ENCODE peak calls at places on chromosome 4, in four cellular contexts. One of them, this sample, is unnamed.

GRCh38 chr4:174069848-174070330 is 213.6 kb downstream of the FBXO8 start:
- DNase-seq in HepG2: no peak
- DNase-seq in HCT116: no peak
- DNase-seq in K562: no peak
- DNase-seq in this sample: no peak

GRCh38 chr4:102627831-102628523 is 126.8 kb downstream of the NFKB1 start:
- DNase-seq in HCT116: peak; percentile 22
- DNase-seq in K562: no peak
- DNase-seq in HepG2: no peak
- DNase-seq in this sample: no peak

GRCh38 chr4:156391297-156391653 is 437.6 kb upstream of the CTSO start:
- DNase-seq in K562: no peak
- DNase-seq in HCT116: no peak
- DNase-seq in HepG2: no peak
- DNase-seq in this sample: no peak

GRCh38 chr4:165813606-165814005 is 59.4 kb upstream of the TLL1 start:
- DNase-seq in HepG2: no peak
- DNase-seq in HCT116: no peak
- DNase-seq in K562: no peak
- DNase-seq in this sample: no peak

GRCh38 chr4:89664521-89664920 is 172.4 kb downstream of the SNCA start:
- DNase-seq in HCT116: no peak
- DNase-seq in HepG2: no peak
- DNase-seq in K562: no peak
- DNase-seq in this sample: no peak

GRCh38 chr4:82900016-82900334 is 560 bp upstream of the THAP9 start:
- DNase-seq in HCT116: no peak
- DNase-seq in HepG2: no peak
- DNase-seq in K562: peak; percentile 26
- DNase-seq in this sample: peak; percentile 32

GRCh38 chr4:26298198-26298950 is 22.4 kb upstream of the RBPJ start:
- DNase-seq in K562: no peak
- DNase-seq in HepG2: no peak
- DNase-seq in HCT116: no peak
- DNase-seq in this sample: no peak

GRCh38 chr4:1451106-1451751 is 45.0 kb upstream of the NKX1-1 start:
- DNase-seq in HCT116: no peak
- DNase-seq in HepG2: no peak
- DNase-seq in K562: no peak
- DNase-seq in this sample: no peak

GRCh38 chr4:154743683-154744340 is at the start of gene LRAT:
- DNase-seq in K562: peak; percentile 50
- DNase-seq in HepG2: no peak
- DNase-seq in HCT116: peak; percentile 54
- DNase-seq in this sample: no peak

GRCh38 chr4:84499065-84499982 is at the start of gene NKX6-1:
- DNase-seq in K562: peak; percentile 58
- DNase-seq in HepG2: no peak
- DNase-seq in HCT116: peak; percentile 87
- DNase-seq in this sample: peak; percentile 25

GRCh38 chr4:53489279-53489889 is 101.9 kb downstream of the LNX1 start:
- DNase-seq in K562: peak; percentile 46
- DNase-seq in HepG2: no peak
- DNase-seq in HCT116: no peak
- DNase-seq in this sample: no peak

GRCh38 chr4:15920723-15921591 is 17.6 kb downstream of the FGFBP1 start:
- DNase-seq in HCT116: peak; percentile 89
- DNase-seq in K562: no peak
- DNase-seq in HepG2: no peak
- DNase-seq in this sample: peak; percentile 79

GRCh38 chr4:72031868-72032619 is at the start of gene NPFFR2:
- DNase-seq in HCT116: no peak
- DNase-seq in HepG2: no peak
- DNase-seq in K562: no peak
- DNase-seq in this sample: no peak

GRCh38 chr4:159655547-159655946 is 552.7 kb downstream of the RAPGEF2 start:
- DNase-seq in HCT116: peak; percentile 16
- DNase-seq in HepG2: no peak
- DNase-seq in K562: no peak
- DNase-seq in this sample: no peak

GRCh38 chr4:11428161-11428700 is 463 bp downstream of the HS3ST1 start:
- DNase-seq in HepG2: no peak
- DNase-seq in K562: no peak
- DNase-seq in HCT116: no peak
- DNase-seq in this sample: no peak

GRCh38 chr4:33062155-33062554 is 2342.0 kb downstream of the PCDH7 start:
- DNase-seq in HepG2: no peak
- DNase-seq in K562: no peak
- DNase-seq in HCT116: no peak
- DNase-seq in this sample: no peak

GRCh38 chr4:145709843-145710242 is 29.9 kb downstream of the C4orf51 start:
- DNase-seq in HCT116: no peak
- DNase-seq in K562: no peak
- DNase-seq in HepG2: no peak
- DNase-seq in this sample: no peak

GRCh38 chr4:110621328-110621812 is 1.5 kb downstream of the PITX2 start:
- DNase-seq in HepG2: no peak
- DNase-seq in HCT116: no peak
- DNase-seq in K562: no peak
- DNase-seq in this sample: no peak

GRCh38 chr4:2406406-2406805 is 12.0 kb downstream of the ZFYVE28 start:
- DNase-seq in HepG2: no peak
- DNase-seq in K562: no peak
- DNase-seq in HCT116: no peak
- DNase-seq in this sample: no peak

GRCh38 chr4:10173039-10173753 is 56.6 kb upstream of the WDR1 start:
- DNase-seq in HCT116: no peak
- DNase-seq in HepG2: no peak
- DNase-seq in K562: peak; percentile 83
- DNase-seq in this sample: no peak

GRCh38 chr4:156598138-156598681 is 373.4 kb downstream of the PDGFC start:
- DNase-seq in HCT116: no peak
- DNase-seq in K562: no peak
- DNase-seq in HepG2: no peak
- DNase-seq in this sample: no peak

GRCh38 chr4:112859456-112860184 is 189.8 kb upstream of the ANK2 start:
- DNase-seq in HCT116: no peak
- DNase-seq in HepG2: no peak
- DNase-seq in K562: no peak
- DNase-seq in this sample: no peak

GRCh38 chr4:128844931-128845330 is 35.4 kb downstream of the JADE1 start:
- DNase-seq in HepG2: peak; percentile 33
- DNase-seq in HCT116: no peak
- DNase-seq in K562: no peak
- DNase-seq in this sample: no peak

GRCh38 chr4:150337709-150338108 is 244.2 kb upstream of the MAB21L2 start:
- DNase-seq in HepG2: no peak
- DNase-seq in HCT116: no peak
- DNase-seq in K562: no peak
- DNase-seq in this sample: no peak

GRCh38 chr4:150852237-150852636 is 162.8 kb downstream of the LRBA start:
- DNase-seq in HepG2: no peak
- DNase-seq in HCT116: no peak
- DNase-seq in K562: no peak
- DNase-seq in this sample: no peak

GRCh38 chr4:150238591-150238990 is 160.3 kb downstream of the DCLK2 start:
- DNase-seq in K562: no peak
- DNase-seq in HepG2: no peak
- DNase-seq in HCT116: no peak
- DNase-seq in this sample: no peak

GRCh38 chr4:126592088-126592487 is 1040.7 kb upstream of the INTU start:
- DNase-seq in HCT116: no peak
- DNase-seq in HepG2: no peak
- DNase-seq in K562: peak; percentile 20
- DNase-seq in this sample: no peak

GRCh38 chr4:1200425-1201035 is 28.1 kb upstream of the SPON2 start:
- DNase-seq in K562: peak; percentile 41
- DNase-seq in HepG2: no peak
- DNase-seq in HCT116: no peak
- DNase-seq in this sample: no peak

GRCh38 chr4:185201983-185202962 is 1.5 kb downstream of the CFAP97 start:
- DNase-seq in HepG2: peak; percentile 94
- DNase-seq in K562: peak; percentile 54
- DNase-seq in HCT116: no peak
- DNase-seq in this sample: no peak

GRCh38 chr4:25180524-25181131 is 20.4 kb upstream of the SEPSECS start:
- DNase-seq in K562: peak; percentile 51
- DNase-seq in HCT116: peak; percentile 32
- DNase-seq in HepG2: peak; percentile 56
- DNase-seq in this sample: no peak
- TF ChIP-seq TCF7L2 in K562: no peak
- TF ChIP-seq TCF7L2 in HCT116: no peak
- TF ChIP-seq TCF7L2 in HepG2: no peak
- TF ChIP-seq TCF7L2 in this sample: no peak

DNA sequence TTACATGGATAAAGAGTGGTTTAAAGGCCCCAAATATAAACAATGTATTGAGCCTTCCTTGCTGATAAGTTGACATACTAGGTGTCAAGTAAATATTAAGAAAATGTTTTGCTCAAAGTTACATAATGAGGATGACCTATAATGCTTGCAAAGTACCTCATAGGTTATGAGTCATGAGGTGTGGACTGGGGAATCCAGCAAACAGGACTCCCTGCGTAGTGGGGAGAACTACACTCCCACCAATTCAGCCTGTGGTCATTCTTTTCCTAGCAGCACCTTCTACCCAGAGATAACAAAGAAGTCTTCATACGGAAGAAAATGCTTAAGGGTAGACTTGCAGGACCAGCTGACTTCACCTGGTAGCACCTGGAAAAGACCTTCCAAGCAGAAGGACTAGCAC is 418.9 kb upstream of the CPEB2 start:
- DNase-seq in HCT116: no peak
- DNase-seq in K562: no peak
- DNase-seq in HepG2: no peak
- DNase-seq in this sample: no peak
- H3K4me1 ChIP-seq in HCT116: no peaks in the 10 kb centered on the region
- H3K4me1 ChIP-seq in K562: no peaks in the 10 kb centered on the region
- H3K4me1 ChIP-seq in HepG2: no peaks in the 10 kb centered on the region
- H3K4me1 ChIP-seq in this sample: no peaks in the 10 kb centered on the region

DNA sequence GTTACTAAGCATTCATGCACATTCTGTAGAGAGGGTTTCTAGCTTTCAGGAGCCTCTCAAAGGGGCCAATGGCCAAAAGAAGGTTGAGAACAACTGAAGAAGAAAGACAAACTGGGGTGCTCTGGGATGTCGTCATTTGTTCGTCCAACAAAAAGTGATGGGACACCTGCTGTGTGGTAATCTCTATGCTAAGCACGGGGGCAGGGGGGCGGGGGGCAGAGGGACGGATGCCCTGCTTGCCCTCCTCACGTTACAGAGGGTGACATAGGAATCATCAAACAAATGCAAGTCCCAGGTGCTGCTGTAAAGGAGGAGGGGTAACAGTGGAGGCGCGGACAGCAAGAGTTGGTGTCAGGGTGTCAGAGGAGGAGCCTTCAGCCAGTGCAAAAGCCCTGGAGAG is 12.8 kb upstream of the CRMP1 start:
- DNase-seq in HCT116: no peak
- DNase-seq in K562: no peak
- DNase-seq in HepG2: no peak
- DNase-seq in this sample: no peak
- TF ChIP-seq CTCF in HCT116: no peak
- TF ChIP-seq CTCF in K562: no peak
- TF ChIP-seq CTCF in HepG2: no peak
- TF ChIP-seq CTCF in this sample: no peak

GRCh38 chr4:118335774-118336173 is 17.0 kb downstream of the PRSS12 start:
- DNase-seq in HCT116: no peak
- DNase-seq in K562: no peak
- DNase-seq in HepG2: no peak
- DNase-seq in this sample: no peak

GRCh38 chr4:118338518-118338917 is 14.3 kb downstream of the PRSS12 start:
- DNase-seq in K562: no peak
- DNase-seq in HCT116: no peak
- DNase-seq in HepG2: no peak
- DNase-seq in this sample: no peak

GRCh38 chr4:118338981-118339765 is 13.6 kb downstream of the PRSS12 start:
- DNase-seq in K562: no peak
- DNase-seq in HepG2: no peak
- DNase-seq in HCT116: no peak
- DNase-seq in this sample: no peak

GRCh38 chr4:118340109-118340508 is 12.7 kb downstream of the PRSS12 start:
- DNase-seq in HepG2: no peak
- DNase-seq in K562: no peak
- DNase-seq in HCT116: no peak
- DNase-seq in this sample: no peak

DNA sequence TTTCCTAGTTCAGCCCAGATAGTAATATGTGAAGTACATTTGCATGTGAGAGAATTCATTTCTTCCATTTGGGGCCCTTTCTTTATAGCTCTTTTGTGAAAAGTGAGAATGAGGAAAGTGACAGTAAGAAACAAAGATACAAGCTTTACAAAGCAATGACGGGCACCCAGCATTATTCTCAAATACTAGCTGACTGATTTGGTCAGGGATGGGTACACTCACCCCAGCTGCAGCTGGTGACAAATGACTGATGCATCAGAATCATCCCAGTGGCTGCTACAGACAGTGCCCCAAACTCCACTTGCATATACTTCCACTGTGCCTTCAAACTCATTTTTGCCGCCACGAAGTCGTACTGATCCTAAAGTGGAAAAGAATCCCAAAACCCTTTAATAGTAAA is 14.8 kb downstream of the PRSS12 start:
- DNase-seq in HCT116: no peak
- DNase-seq in HepG2: no peak
- DNase-seq in K562: no peak
- DNase-seq in this sample: no peak
- TF ChIP-seq TCF7L2 in HCT116: no peak
- TF ChIP-seq TCF7L2 in HepG2: no peak
- TF ChIP-seq TCF7L2 in K562: no peak
- TF ChIP-seq TCF7L2 in this sample: no peak

DNA sequence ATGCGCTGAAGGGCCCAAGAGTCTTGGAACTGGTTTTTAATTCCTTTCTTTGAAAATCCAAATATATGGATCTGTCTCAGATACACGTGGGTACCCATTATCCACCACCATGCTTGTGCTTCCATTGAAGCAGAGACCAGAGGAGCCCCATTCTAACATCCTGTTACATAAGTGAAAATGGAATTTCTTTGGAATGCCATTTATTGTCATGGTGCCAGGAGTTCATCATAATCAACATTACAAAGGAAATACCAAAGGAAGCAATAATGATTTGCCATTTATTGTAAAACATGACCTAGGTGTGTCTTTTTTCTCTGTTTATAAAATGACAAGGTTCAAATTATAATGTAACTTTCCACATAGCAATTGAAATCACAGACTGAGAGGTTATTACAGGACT is 61.7 kb downstream of the PALLD start:
- DNase-seq in HCT116: no peak
- DNase-seq in K562: no peak
- DNase-seq in HepG2: no peak
- DNase-seq in this sample: no peak
- H3K4me1 ChIP-seq in HCT116: peaks cover 72% of the 10 kb centered on the region
- H3K4me1 ChIP-seq in K562: no peaks in the 10 kb centered on the region
- H3K4me1 ChIP-seq in HepG2: no peaks in the 10 kb centered on the region
- H3K4me1 ChIP-seq in this sample: no peaks in the 10 kb centered on the region

GRCh38 chr4:77120888-77121508 is 36.0 kb upstream of the CCNG2 start:
- DNase-seq in K562: no peak
- DNase-seq in HCT116: no peak
- DNase-seq in HepG2: peak; percentile 3
- DNase-seq in this sample: no peak
- TF ChIP-seq CTCF in K562: no peak
- TF ChIP-seq CTCF in HCT116: peak; percentile 8
- TF ChIP-seq CTCF in HepG2: peak; percentile 32
- TF ChIP-seq CTCF in this sample: peak; percentile 10

This sample was measured in Panc1.